ENCODE peak calls at places on chromosomes 16 and 17, in five cellular contexts. X is cardiac muscle cell, M is dorsolateral prefrontal cortex, A is thoracic aorta, W is AG04450. Q is an unnamed sample.

GRCh38 chr17:63842173-63842539 is 329 bp downstream of the SMARCD2 start:
- DNase-seq in X (no peak), M (no peak), A (no peak), W (no peak), Q (no peak)

GRCh38 chr17:49365667-49366066 is 3.6 kb upstream of the ZNF652 start:
- DNase-seq in X (no peak), M (peak), A (no peak), W (no peak), Q (peak)

GRCh38 chr16:69917739-69918138 is 33.4 kb upstream of the CLEC18A start:
- DNase-seq in X (peak), M (no peak), A (no peak), W (peak), Q (no peak)

GRCh38 chr17:35705705-35706104 is 25.7 kb upstream of the RASL10B start:
- DNase-seq in X (no peak), M (no peak), A (no peak), W (no peak), Q (no peak)

GRCh38 chr17:76740329-76741118 is 2.6 kb downstream of the MFSD11 start:
- DNase-seq in X (peak), M (no peak), A (no peak), W (no peak), Q (no peak)

GRCh38 chr16:12228607-12229499 is 252.3 kb downstream of the SNX29 start:
- DNase-seq in X (peak), M (peak), A (no peak), W (peak), Q (no peak)

GRCh38 chr16:55280622-55281021 is 43.4 kb upstream of the IRX6 start:
- DNase-seq in X (no peak), M (no peak), A (no peak), W (no peak), Q (no peak)

GRCh38 chr17:74426551-74427047 is 5.3 kb upstream of the GPRC5C start:
- DNase-seq in X (peak), M (no peak), A (no peak), W (no peak), Q (no peak)

GRCh38 chr17:59963738-59964454 is 644 bp downstream of the RNFT1 start:
- DNase-seq in X (peak), M (peak), A (no peak), W (peak), Q (peak)

GRCh38 chr17:72119963-72120877 is 600 bp upstream of the SOX9 start:
- DNase-seq in X (peak), M (peak), A (no peak), W (peak), Q (no peak)

GRCh38 chr16:49672753-49673152 is 183.2 kb downstream of the ZNF423 start:
- DNase-seq in X (no peak), M (no peak), A (no peak), W (no peak), Q (no peak)

GRCh38 chr16:29663020-29663828 is at the start of gene SPN:
- DNase-seq in X (no peak), M (no peak), A (no peak), W (no peak), Q (no peak)

GRCh38 chr17:72381597-72382397 is 261.0 kb downstream of the SOX9 start:
- DNase-seq in X (peak), M (no peak), A (no peak), W (no peak), Q (no peak)

GRCh38 chr17:80632046-80632581 is 87.5 kb downstream of the RPTOR start:
- DNase-seq in X (no peak), M (no peak), A (no peak), W (no peak), Q (no peak)

GRCh38 chr16:46813611-46814010 is 17.4 kb downstream of the C16orf87 start:
- DNase-seq in X (no peak), M (no peak), A (no peak), W (no peak), Q (no peak)

GRCh38 chr16:56189990-56190902 is 1.0 kb upstream of the GNAO1 start:
- DNase-seq in X (no peak), M (no peak), A (no peak), W (no peak), Q (no peak)

GRCh38 chr17:54972406-54973138 is 4.0 kb downstream of the STXBP4 start:
- DNase-seq in X (peak), M (no peak), A (no peak), W (no peak), Q (no peak)

GRCh38 chr16:89909777-89910716 is 8.6 kb upstream of the MC1R start:
- DNase-seq in X (peak), M (peak), A (no peak), W (no peak), Q (peak)

GRCh38 chr17:77391668-77392375 is 251.1 kb downstream of the SEC14L1 start:
- DNase-seq in X (peak), M (no peak), A (peak), W (peak), Q (no peak)

GRCh38 chr17:1154704-1155103 is 25.1 kb downstream of the ABR start:
- DNase-seq in X (no peak), M (peak), A (peak), W (no peak), Q (no peak)

GRCh38 chr17:42179911-42180410 is 981 bp downstream of the KCNH4 start:
- DNase-seq in X (peak), M (no peak), A (no peak), W (no peak), Q (peak)

GRCh38 chr17:746181-746580 is 5.9 kb downstream of the GEMIN4 start:
- DNase-seq in X (no peak), M (no peak), A (no peak), W (no peak), Q (no peak)

GRCh38 chr16:81716478-81717210 is 62.4 kb upstream of the PLCG2 start:
- DNase-seq in X (no peak), M (no peak), A (no peak), W (no peak), Q (no peak)

GRCh38 chr17:38967290-38967738 is at the start of gene FBXO47:
- DNase-seq in X (peak), M (peak), A (peak), W (peak), Q (peak)

GRCh38 chr17:15649861-15650391 is 30.4 kb upstream of the FBXW10B start:
- DNase-seq in X (peak), M (no peak), A (no peak), W (no peak), Q (no peak)

GRCh38 chr17:71055128-71055527 is 885.8 kb downstream of the KCNJ2 start:
- DNase-seq in X (peak), M (no peak), A (no peak), W (peak), Q (no peak)

GRCh38 chr17:2547176-2547575 is 35.5 kb upstream of the METTL16 start:
- DNase-seq in X (peak), M (no peak), A (no peak), W (no peak), Q (no peak)

GRCh38 chr17:6070280-6070894 is at the start of gene WSCD1:
- DNase-seq in X (no peak), M (peak), A (no peak), W (no peak), Q (no peak)

GRCh38 chr16:22161999-22162657 is at the start of gene SDR42E2:
- DNase-seq in X (no peak), M (no peak), A (no peak), W (no peak), Q (no peak)

GRCh38 chr16:52450241-52450640 is 96.7 kb downstream of the TOX3 start:
- DNase-seq in X (no peak), M (no peak), A (no peak), W (no peak), Q (no peak)

GRCh38 chr16:30974348-30974747 is 10.7 kb upstream of the HSD3B7 start:
- DNase-seq in X (no peak), M (no peak), A (no peak), W (no peak), Q (no peak)

GRCh38 chr17:49576906-49577650 is 1.4 kb downstream of the NXPH3 start:
- DNase-seq in X (no peak), M (no peak), A (no peak), W (no peak), Q (no peak)

GRCh38 chr17:5282639-5283217 is 644 bp downstream of the RABEP1 start:
- DNase-seq in X (peak), M (peak), A (no peak), W (no peak), Q (no peak)

GRCh38 chr16:87498324-87499188 is 5.7 kb upstream of the ZCCHC14 start:
- DNase-seq in X (no peak), M (no peak), A (no peak), W (no peak), Q (no peak)
- TF ChIP-seq CTCF in X (no peak), M (no peak), A (no peak), W (no peak), Q (no peak)

GRCh38 chr16:85062728-85063336 is 35.2 kb downstream of the KIAA0513 start:
- DNase-seq in X (no peak), M (peak), A (no peak), W (no peak), Q (no peak)
- TF ChIP-seq CTCF in X (no peak), M (no peak), A (no peak), W (no peak), Q (no peak)

DNA sequence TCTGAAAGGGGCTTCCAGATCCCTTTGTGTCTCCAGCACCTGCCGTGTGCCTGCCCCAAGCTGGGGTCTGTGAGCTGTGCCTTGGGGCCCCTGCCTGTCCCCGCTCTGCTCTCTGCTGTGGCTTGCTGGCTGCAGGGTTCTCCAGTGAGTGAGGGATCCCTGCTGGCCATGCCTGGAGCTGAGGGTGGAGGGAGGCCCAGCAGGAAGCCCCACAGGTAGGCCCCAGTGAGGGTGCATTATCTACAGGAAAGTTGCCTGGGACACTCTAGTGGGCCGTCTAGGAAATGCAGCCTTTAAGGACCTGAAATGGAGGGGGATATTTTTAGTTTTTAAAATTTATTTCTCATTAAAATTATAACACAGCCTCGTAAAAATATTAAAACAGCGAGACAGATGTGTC is 50.9 kb downstream of the JPH3 start:
- DNase-seq in X (no peak), M (no peak), A (no peak), W (no peak), Q (no peak)
- TF ChIP-seq CTCF in X (peak), M (peak), A (no peak), W (peak), Q (no peak)

DNA sequence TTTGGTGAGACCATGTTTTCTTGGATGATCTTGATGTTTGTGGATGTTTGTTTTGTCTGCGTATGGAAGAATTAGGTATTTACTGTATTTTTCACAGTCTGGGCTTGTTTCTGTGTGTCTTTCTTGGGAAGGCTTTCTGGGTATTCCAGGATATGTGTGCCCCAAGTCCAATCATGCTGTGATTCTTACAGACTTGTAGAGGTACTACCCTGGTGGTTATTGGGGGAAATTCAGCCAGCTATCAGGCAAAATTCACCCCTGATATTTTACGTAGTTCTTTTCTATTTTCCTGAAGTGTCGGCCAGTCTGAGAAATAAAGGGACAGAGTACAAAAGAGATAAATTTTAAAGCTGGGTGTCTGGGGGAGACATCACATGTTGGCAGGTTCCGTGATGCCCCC is 33.4 kb upstream of the ARL4D start:
- DNase-seq in X (no peak), M (no peak), A (no peak), W (no peak), Q (no peak)
- TF ChIP-seq CTCF in X (no peak), M (no peak), A (no peak), W (peak), Q (no peak)